ENCODE peak calls at places on chromosomes 6 and 20, in six cellular contexts. H is tibial artery, W is tibial nerve, E is Peyer's patch, P is hepatocyte, C is lung. S is an unnamed sample.

GRCh38 chr6:125749864-125750691 is 646 bp downstream of the HEY2 start:
- DNase-seq in H (peak), W (no peak), E (no peak), P (no peak), C (no peak), S (peak)

GRCh38 chr6:150788135-150788534 is 77.4 kb upstream of the MTHFD1L start:
- DNase-seq in H (no peak), W (no peak), E (no peak), P (no peak), C (no peak), S (peak)

GRCh38 chr6:127592964-127593363 is 16.0 kb downstream of the C6orf58 start:
- DNase-seq in H (no peak), W (no peak), E (no peak), P (no peak), C (no peak), S (no peak)

GRCh38 chr6:72363844-72364740 is 257.8 kb upstream of the KCNQ5 start:
- DNase-seq in H (no peak), W (no peak), E (no peak), P (peak), C (no peak), S (no peak)

GRCh38 chr6:20877008-20877937 is 343.0 kb downstream of the CDKAL1 start:
- DNase-seq in H (peak), W (no peak), E (peak), P (peak), C (peak), S (peak)

GRCh38 chr6:132725471-132725870 is 11.6 kb upstream of the VNN1 start:
- DNase-seq in H (no peak), W (no peak), E (no peak), P (no peak), C (no peak), S (no peak)

GRCh38 chr6:34973547-34974248 is 84.6 kb downstream of the ANKS1A start:
- DNase-seq in H (no peak), W (no peak), E (no peak), P (no peak), C (no peak), S (peak)

GRCh38 chr6:37142047-37142614 is 27.8 kb upstream of the PIM1 start:
- DNase-seq in H (no peak), W (no peak), E (no peak), P (no peak), C (no peak), S (no peak)

GRCh38 chr6:26493258-26493657 is 6.8 kb upstream of the BTN1A1 start:
- DNase-seq in H (no peak), W (no peak), E (no peak), P (no peak), C (no peak), S (peak)

GRCh38 chr6:120083186-120083585 is 733.6 kb upstream of the MAN1A1 start:
- DNase-seq in H (no peak), W (no peak), E (no peak), P (no peak), C (no peak), S (peak)

GRCh38 chr6:134295953-134296553 is 21.9 kb downstream of the SGK1 start:
- DNase-seq in H (peak), W (no peak), E (peak), P (peak), C (peak), S (peak)

GRCh38 chr20:51917886-51918545 is 115.7 kb upstream of the SALL4 start:
- DNase-seq in H (no peak), W (no peak), E (no peak), P (no peak), C (no peak), S (no peak)

GRCh38 chr6:137258170-137258569 is 39.0 kb upstream of the IFNGR1 start:
- DNase-seq in H (no peak), W (no peak), E (peak), P (no peak), C (no peak), S (peak)

GRCh38 chr20:49957487-49957938 is 21.3 kb downstream of the RNF114 start:
- DNase-seq in H (no peak), W (no peak), E (no peak), P (no peak), C (no peak), S (no peak)

GRCh38 chr6:137001287-137001976 is 43.3 kb downstream of the IL20RA start:
- DNase-seq in H (no peak), W (no peak), E (no peak), P (peak), C (no peak), S (no peak)

GRCh38 chr6:84526631-84527030 is 237.8 kb downstream of the TBX18 start:
- DNase-seq in H (no peak), W (no peak), E (no peak), P (no peak), C (no peak), S (peak)

GRCh38 chr20:62971211-62971949 is 18.9 kb downstream of the SLC17A9 start:
- DNase-seq in H (no peak), W (no peak), E (no peak), P (no peak), C (no peak), S (no peak)

GRCh38 chr20:62972270-62973032 is 19.9 kb downstream of the SLC17A9 start:
- DNase-seq in H (peak), W (peak), E (peak), P (peak), C (peak), S (peak)

GRCh38 chr20:62975251-62975770 is 22.8 kb downstream of the SLC17A9 start:
- DNase-seq in H (no peak), W (no peak), E (no peak), P (no peak), C (no peak), S (no peak)

GRCh38 chr20:62970307-62971210 is 18.1 kb downstream of the SLC17A9 start:
- DNase-seq in H (no peak), W (no peak), E (no peak), P (no peak), C (no peak), S (no peak)

DNA sequence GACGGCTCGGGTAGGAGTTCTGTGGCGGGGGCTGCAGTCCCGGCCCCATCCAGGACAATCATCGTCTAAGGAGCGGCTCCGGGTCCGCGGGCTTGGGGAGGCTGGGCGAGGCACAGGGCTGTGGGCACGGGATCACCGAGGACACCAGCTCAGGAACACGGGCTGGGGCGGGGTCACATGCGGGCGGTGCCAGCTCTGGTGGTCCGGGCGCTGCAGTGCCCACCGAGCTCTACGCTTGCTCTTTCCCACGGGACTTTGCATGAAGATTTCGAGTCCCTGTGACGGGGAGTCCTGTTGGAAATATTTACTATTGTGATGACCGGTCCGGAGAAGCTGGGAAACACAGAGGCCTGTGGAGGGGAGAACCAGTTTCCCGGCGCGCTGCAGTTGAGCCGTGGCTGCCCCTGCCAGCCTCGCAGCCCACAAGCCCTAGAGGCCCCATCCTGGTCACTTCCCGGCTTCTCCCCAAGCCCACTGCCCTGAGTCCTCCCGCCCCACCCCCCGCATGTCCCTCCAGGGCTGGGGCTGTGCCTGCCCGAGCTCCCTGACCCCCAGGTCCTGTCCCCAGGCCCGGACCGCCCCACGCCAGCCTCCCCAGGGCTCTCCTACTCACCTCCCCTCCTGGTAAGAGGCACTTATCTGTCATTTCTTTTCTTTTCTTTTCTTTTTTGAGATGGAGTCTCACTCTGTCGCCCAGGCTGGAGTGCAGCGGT is 20.7 kb downstream of the SLC17A9 start:
- DNase-seq in H (no peak), W (no peak), E (no peak), P (no peak), C (no peak), S (no peak)
- H3K4me3 ChIP-seq in H (peak), W (no peak), E (no peak), P (no peak), C (no peak), S (no peak)

DNA sequence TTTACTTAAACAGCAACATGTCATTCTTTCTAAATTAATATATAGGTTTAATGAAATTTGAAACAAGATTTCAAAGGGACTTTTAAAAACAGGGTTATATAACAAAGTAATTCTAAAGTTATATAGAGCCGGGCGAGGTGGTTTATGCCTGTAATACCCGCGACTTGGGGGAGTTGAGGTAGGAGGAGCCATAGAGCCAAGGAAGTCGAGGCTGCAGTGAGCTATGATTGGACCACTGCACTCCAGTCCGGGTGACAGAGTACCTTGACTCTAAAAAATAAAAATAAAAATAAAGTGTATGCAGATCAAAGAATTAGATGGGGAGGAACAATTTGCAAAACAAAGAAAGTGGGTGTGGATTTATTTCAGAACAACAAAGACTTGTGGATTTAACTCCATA is 151.1 kb upstream of the GLP1R start:
- DNase-seq in H (no peak), W (no peak), E (no peak), P (no peak), C (no peak), S (no peak)
- TF ChIP-seq CTCF in H (no peak), W (no peak), E (no peak), P (no peak), C (no peak), S (no peak)

DNA sequence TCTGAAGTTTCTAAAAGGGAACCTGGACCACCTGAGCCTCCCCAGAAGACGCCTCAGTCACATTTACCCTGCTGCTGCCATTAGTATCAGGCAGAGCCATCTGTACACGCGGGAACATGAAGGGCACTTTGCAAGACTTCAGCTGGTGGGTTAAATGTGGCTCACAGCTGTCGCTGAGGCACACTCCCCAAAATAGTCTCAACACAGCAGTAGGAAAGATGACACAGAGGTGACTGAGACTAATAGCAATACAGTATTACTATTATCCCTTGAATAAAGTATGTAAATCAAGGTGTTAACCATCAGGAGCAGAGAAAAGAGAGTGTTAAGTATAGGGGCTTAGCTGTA is 28.9 kb downstream of the PSMB1 start:
- DNase-seq in H (no peak), W (no peak), E (no peak), P (no peak), C (no peak), S (no peak)
- H3K4me3 ChIP-seq in H (no peak), W (no peak), E (no peak), P (no peak), C (no peak), S (no peak)

GRCh38 chr6:24396764-24397163 is 6.0 kb upstream of the MRS2 start:
- DNase-seq in H (no peak), W (no peak), E (no peak), P (no peak), C (no peak), S (no peak)
- TF ChIP-seq CTCF in H (no peak), W (no peak), E (no peak), P (no peak), C (no peak), S (no peak)

GRCh38 chr20:945841-946240 is 29.7 kb upstream of the ANGPT4 start:
- DNase-seq in H (no peak), W (no peak), E (peak), P (no peak), C (no peak), S (no peak)

GRCh38 chr20:946826-947225 is 30.7 kb upstream of the ANGPT4 start:
- DNase-seq in H (no peak), W (no peak), E (peak), P (no peak), C (no peak), S (no peak)

GRCh38 chr20:944148-944547 is 28.0 kb upstream of the ANGPT4 start:
- DNase-seq in H (no peak), W (no peak), E (peak), P (no peak), C (no peak), S (no peak)

GRCh38 chr20:942611-943010 is 26.5 kb upstream of the ANGPT4 start:
- DNase-seq in H (no peak), W (no peak), E (peak), P (no peak), C (no peak), S (no peak)

GRCh38 chr20:944774-945410 is 28.8 kb upstream of the ANGPT4 start:
- DNase-seq in H (no peak), W (no peak), E (peak), P (peak), C (no peak), S (no peak)
- H3K4me3 ChIP-seq in H (no peak), W (no peak), E (no peak), P (no peak), C (no peak), S (no peak)

GRCh38 chr20:44959082-44959895 is 908 bp downstream of the TOMM34 start:
- DNase-seq in H (no peak), W (no peak), E (peak), P (peak), C (no peak), S (peak)
- TF ChIP-seq CTCF in H (no peak), W (no peak), E (no peak), P (no peak), C (no peak), S (no peak)

GRCh38 chr6:145964948-145965366 is 799 bp upstream of the SHPRH start:
- DNase-seq in H (no peak), W (no peak), E (no peak), P (peak), C (no peak), S (peak)

GRCh38 chr6:145967549-145967948 is 3.4 kb upstream of the SHPRH start:
- DNase-seq in H (no peak), W (no peak), E (no peak), P (no peak), C (no peak), S (no peak)

GRCh38 chr6:145963216-145964068 is 716 bp downstream of the SHPRH start:
- DNase-seq in H (peak), W (peak), E (peak), P (peak), C (peak), S (peak)

GRCh38 chr6:145960918-145961604 is 3.1 kb downstream of the SHPRH start:
- DNase-seq in H (no peak), W (no peak), E (no peak), P (no peak), C (no peak), S (peak)

GRCh38 chr6:145962581-145962980 is 1.6 kb downstream of the SHPRH start:
- DNase-seq in H (no peak), W (no peak), E (no peak), P (no peak), C (no peak), S (no peak)
- H3K4me3 ChIP-seq in H (peak), W (peak), E (no peak), P (peak), C (no peak), S (peak)

S was measured in NB4.